ENCODE peak calls at places on chromosomes 1 and 21, in five cellular contexts. One of them, this sample, is unnamed. For H3K4me1, the result is how much of the 10 kb centered on the place peaks cover.

GRCh38 chr1:211734359-211734758 is 58.9 kb upstream of the NEK2 start:
- DNase-seq in neural progenitor cell: no peak
- DNase-seq in testis: no peak
- DNase-seq in suprapubic skin: no peak
- DNase-seq in body of pancreas: no peak
- DNase-seq in this sample: no peak

GRCh38 chr21:42988234-42988965 is 14.0 kb downstream of the PKNOX1 start:
- DNase-seq in neural progenitor cell: no peak
- DNase-seq in testis: no peak
- DNase-seq in suprapubic skin: no peak
- DNase-seq in body of pancreas: no peak
- DNase-seq in this sample: no peak

GRCh38 chr1:179876289-179876715 is 1.3 kb downstream of the TOR1AIP2 start:
- DNase-seq in neural progenitor cell: no peak
- DNase-seq in testis: no peak
- DNase-seq in suprapubic skin: no peak
- DNase-seq in body of pancreas: peak
- DNase-seq in this sample: no peak

GRCh38 chr1:31327381-31327780 is 30.5 kb downstream of the ZCCHC17 start:
- DNase-seq in neural progenitor cell: no peak
- DNase-seq in testis: no peak
- DNase-seq in suprapubic skin: no peak
- DNase-seq in body of pancreas: no peak
- DNase-seq in this sample: no peak

GRCh38 chr1:71770121-71770520 is 512.2 kb downstream of the NEGR1 start:
- DNase-seq in neural progenitor cell: no peak
- DNase-seq in testis: no peak
- DNase-seq in suprapubic skin: no peak
- DNase-seq in body of pancreas: no peak
- DNase-seq in this sample: no peak

GRCh38 chr1:240635466-240636256 is 23.7 kb upstream of the GREM2 start:
- DNase-seq in neural progenitor cell: no peak
- DNase-seq in testis: no peak
- DNase-seq in suprapubic skin: no peak
- DNase-seq in body of pancreas: no peak
- DNase-seq in this sample: no peak

GRCh38 chr1:101996830-101997485 is at the start of gene OLFM3:
- DNase-seq in neural progenitor cell: peak
- DNase-seq in testis: peak
- DNase-seq in suprapubic skin: no peak
- DNase-seq in body of pancreas: peak
- DNase-seq in this sample: no peak

GRCh38 chr1:239982762-239983161 is 108.9 kb upstream of the FMN2 start:
- DNase-seq in neural progenitor cell: no peak
- DNase-seq in testis: no peak
- DNase-seq in suprapubic skin: no peak
- DNase-seq in body of pancreas: no peak
- DNase-seq in this sample: no peak

GRCh38 chr1:37932759-37933158 is 14.1 kb downstream of the INPP5B start:
- DNase-seq in neural progenitor cell: no peak
- DNase-seq in testis: no peak
- DNase-seq in suprapubic skin: no peak
- DNase-seq in body of pancreas: no peak
- DNase-seq in this sample: no peak

GRCh38 chr1:214215583-214215982 is 65.4 kb upstream of the SMYD2 start:
- DNase-seq in neural progenitor cell: no peak
- DNase-seq in testis: no peak
- DNase-seq in suprapubic skin: no peak
- DNase-seq in body of pancreas: no peak
- DNase-seq in this sample: no peak

GRCh38 chr21:46347791-46348381 is 23.9 kb downstream of the PCNT start:
- DNase-seq in neural progenitor cell: no peak
- DNase-seq in testis: no peak
- DNase-seq in suprapubic skin: no peak
- DNase-seq in body of pancreas: no peak
- DNase-seq in this sample: no peak

GRCh38 chr1:23590058-23590783 is 30.9 kb upstream of the ID3 start:
- DNase-seq in neural progenitor cell: no peak
- DNase-seq in testis: no peak
- DNase-seq in suprapubic skin: no peak
- DNase-seq in body of pancreas: no peak
- DNase-seq in this sample: no peak

GRCh38 chr1:200258447-200259375 is 151.1 kb downstream of the ZNF281 start:
- DNase-seq in neural progenitor cell: no peak
- DNase-seq in testis: no peak
- DNase-seq in suprapubic skin: no peak
- DNase-seq in body of pancreas: no peak
- DNase-seq in this sample: no peak

GRCh38 chr1:26300586-26301275 is 5.7 kb downstream of the UBXN11 start:
- DNase-seq in neural progenitor cell: no peak
- DNase-seq in testis: no peak
- DNase-seq in suprapubic skin: no peak
- DNase-seq in body of pancreas: no peak
- DNase-seq in this sample: no peak

GRCh38 chr1:154878371-154879355 is 8.6 kb upstream of the KCNN3 start:
- DNase-seq in neural progenitor cell: peak
- DNase-seq in testis: peak
- DNase-seq in suprapubic skin: peak
- DNase-seq in body of pancreas: peak
- DNase-seq in this sample: peak

GRCh38 chr21:45615145-45615711 is 28.3 kb upstream of the PCBP3 start:
- DNase-seq in neural progenitor cell: no peak
- DNase-seq in testis: no peak
- DNase-seq in suprapubic skin: peak
- DNase-seq in body of pancreas: no peak
- DNase-seq in this sample: no peak

GRCh38 chr1:8055973-8056372 is 29.9 kb upstream of the ERRFI1 start:
- DNase-seq in neural progenitor cell: no peak
- DNase-seq in testis: no peak
- DNase-seq in suprapubic skin: no peak
- DNase-seq in body of pancreas: no peak
- DNase-seq in this sample: no peak

GRCh38 chr21:44047996-44048560 is 36.0 kb downstream of the TRAPPC10 start:
- DNase-seq in neural progenitor cell: no peak
- DNase-seq in testis: no peak
- DNase-seq in suprapubic skin: no peak
- DNase-seq in body of pancreas: no peak
- DNase-seq in this sample: no peak

GRCh38 chr1:14304381-14304865 is 294.1 kb upstream of the KAZN start:
- DNase-seq in neural progenitor cell: no peak
- DNase-seq in testis: peak
- DNase-seq in suprapubic skin: no peak
- DNase-seq in body of pancreas: no peak
- DNase-seq in this sample: no peak

GRCh38 chr1:24294757-24295371 is 24.3 kb upstream of the GRHL3 start:
- DNase-seq in neural progenitor cell: peak
- DNase-seq in testis: no peak
- DNase-seq in suprapubic skin: peak
- DNase-seq in body of pancreas: no peak
- DNase-seq in this sample: no peak

GRCh38 chr1:60283690-60284089 is 210.1 kb upstream of the C1orf87 start:
- DNase-seq in neural progenitor cell: no peak
- DNase-seq in testis: no peak
- DNase-seq in suprapubic skin: no peak
- DNase-seq in body of pancreas: peak
- DNase-seq in this sample: no peak

GRCh38 chr1:177741476-177741875 is 228.4 kb downstream of the SEC16B start:
- DNase-seq in neural progenitor cell: peak
- DNase-seq in testis: peak
- DNase-seq in suprapubic skin: no peak
- DNase-seq in body of pancreas: no peak
- DNase-seq in this sample: no peak

GRCh38 chr1:201605385-201605747 is 66.4 kb downstream of the NAV1 start:
- DNase-seq in neural progenitor cell: no peak
- DNase-seq in testis: no peak
- DNase-seq in suprapubic skin: no peak
- DNase-seq in body of pancreas: no peak
- DNase-seq in this sample: no peak

GRCh38 chr1:71023515-71023914 is 24.1 kb downstream of the PTGER3 start:
- DNase-seq in neural progenitor cell: no peak
- DNase-seq in testis: no peak
- DNase-seq in suprapubic skin: no peak
- DNase-seq in body of pancreas: no peak
- DNase-seq in this sample: no peak

GRCh38 chr1:18573170-18573569 is 57.5 kb upstream of the PAX7 start:
- DNase-seq in neural progenitor cell: no peak
- DNase-seq in testis: no peak
- DNase-seq in suprapubic skin: no peak
- DNase-seq in body of pancreas: no peak
- DNase-seq in this sample: no peak

GRCh38 chr1:50995651-50996050 is 25.6 kb downstream of the CDKN2C start:
- DNase-seq in neural progenitor cell: no peak
- DNase-seq in testis: no peak
- DNase-seq in suprapubic skin: no peak
- DNase-seq in body of pancreas: no peak
- DNase-seq in this sample: no peak

GRCh38 chr1:240499012-240499411 is 112.9 kb downstream of the GREM2 start:
- DNase-seq in neural progenitor cell: no peak
- DNase-seq in testis: no peak
- DNase-seq in suprapubic skin: no peak
- DNase-seq in body of pancreas: no peak
- DNase-seq in this sample: no peak

GRCh38 chr1:234518876-234519275 is 39.9 kb upstream of the TARBP1 start:
- DNase-seq in neural progenitor cell: no peak
- DNase-seq in testis: no peak
- DNase-seq in suprapubic skin: no peak
- DNase-seq in body of pancreas: no peak
- DNase-seq in this sample: no peak
- H3K4me1 ChIP-seq in neural progenitor cell: under half
- H3K4me1 ChIP-seq in testis: under half
- H3K4me1 ChIP-seq in suprapubic skin: under half
- H3K4me1 ChIP-seq in body of pancreas: under half
- H3K4me1 ChIP-seq in this sample: under half

GRCh38 chr1:42937836-42938595 is 20.7 kb downstream of the SLC2A1 start:
- DNase-seq in neural progenitor cell: no peak
- DNase-seq in testis: no peak
- DNase-seq in suprapubic skin: peak
- DNase-seq in body of pancreas: no peak
- DNase-seq in this sample: no peak
- H3K27ac ChIP-seq in neural progenitor cell: no peak
- H3K27ac ChIP-seq in testis: no peak
- H3K27ac ChIP-seq in suprapubic skin: peak
- H3K27ac ChIP-seq in body of pancreas: no peak
- H3K27ac ChIP-seq in this sample: peak

DNA sequence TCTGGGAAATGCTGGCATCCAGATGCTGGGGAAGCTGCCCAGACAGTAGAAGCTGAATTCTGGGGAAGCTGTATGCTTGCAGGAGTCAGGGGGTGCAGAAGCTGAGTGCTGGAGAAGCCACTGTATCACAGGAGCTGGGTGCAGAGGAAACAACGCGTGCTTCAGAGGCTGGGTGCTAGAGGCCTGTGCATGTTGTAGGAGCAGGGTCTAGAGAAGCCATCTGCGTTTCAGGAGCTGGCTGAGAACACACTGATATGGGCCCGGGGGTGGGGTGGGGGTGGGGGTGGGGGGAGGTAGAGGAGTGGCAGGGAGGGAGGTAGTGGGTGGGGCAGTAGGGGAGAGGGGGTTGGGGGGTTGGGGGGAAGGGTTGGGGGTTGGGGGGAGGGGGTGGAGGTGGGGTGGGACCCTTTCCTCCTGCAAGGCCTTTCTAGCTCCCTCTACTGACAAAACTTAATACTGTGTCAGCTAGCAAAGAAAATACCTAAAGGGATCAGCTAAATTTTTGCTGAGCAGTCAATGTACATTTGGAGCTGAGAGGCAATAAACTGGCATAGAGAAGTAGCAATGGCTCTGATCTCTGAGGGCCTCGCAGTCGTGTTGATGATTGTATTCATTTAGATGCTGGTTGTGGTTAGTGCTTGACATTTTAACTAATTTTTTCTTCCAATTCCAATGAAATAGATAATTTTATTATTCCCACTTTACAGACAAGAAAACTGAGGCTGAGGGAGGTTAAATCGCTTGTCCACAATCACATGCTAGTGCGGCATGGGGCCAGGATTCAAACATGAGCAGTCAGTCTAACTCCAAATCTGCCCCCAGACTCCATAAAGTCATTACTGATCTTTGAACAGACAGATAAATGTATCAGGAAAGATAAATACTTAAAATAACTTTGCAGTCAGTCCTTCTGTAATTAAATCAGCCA is 356.9 kb downstream of the DISC1 start:
- DNase-seq in neural progenitor cell: no peak
- DNase-seq in testis: no peak
- DNase-seq in suprapubic skin: no peak
- DNase-seq in body of pancreas: no peak
- DNase-seq in this sample: no peak
- TF ChIP-seq CTCF in neural progenitor cell: peak
- TF ChIP-seq CTCF in testis: no peak
- TF ChIP-seq CTCF in suprapubic skin: no peak
- TF ChIP-seq CTCF in body of pancreas: no peak
- TF ChIP-seq CTCF in this sample: no peak

GRCh38 chr1:198541737-198542136 is 1.3 kb upstream of the ATP6V1G3 start:
- DNase-seq in neural progenitor cell: no peak
- DNase-seq in testis: no peak
- DNase-seq in suprapubic skin: no peak
- DNase-seq in body of pancreas: no peak
- DNase-seq in this sample: no peak

GRCh38 chr1:198542632-198543031 is 2.2 kb upstream of the ATP6V1G3 start:
- DNase-seq in neural progenitor cell: no peak
- DNase-seq in testis: peak
- DNase-seq in suprapubic skin: no peak
- DNase-seq in body of pancreas: no peak
- DNase-seq in this sample: no peak

GRCh38 chr1:198535631-198536030 is 4.8 kb downstream of the ATP6V1G3 start:
- DNase-seq in neural progenitor cell: no peak
- DNase-seq in testis: no peak
- DNase-seq in suprapubic skin: no peak
- DNase-seq in body of pancreas: no peak
- DNase-seq in this sample: no peak

GRCh38 chr1:198540580-198540979 is at the start of gene ATP6V1G3:
- DNase-seq in neural progenitor cell: no peak
- DNase-seq in testis: no peak
- DNase-seq in suprapubic skin: no peak
- DNase-seq in body of pancreas: no peak
- DNase-seq in this sample: no peak

DNA sequence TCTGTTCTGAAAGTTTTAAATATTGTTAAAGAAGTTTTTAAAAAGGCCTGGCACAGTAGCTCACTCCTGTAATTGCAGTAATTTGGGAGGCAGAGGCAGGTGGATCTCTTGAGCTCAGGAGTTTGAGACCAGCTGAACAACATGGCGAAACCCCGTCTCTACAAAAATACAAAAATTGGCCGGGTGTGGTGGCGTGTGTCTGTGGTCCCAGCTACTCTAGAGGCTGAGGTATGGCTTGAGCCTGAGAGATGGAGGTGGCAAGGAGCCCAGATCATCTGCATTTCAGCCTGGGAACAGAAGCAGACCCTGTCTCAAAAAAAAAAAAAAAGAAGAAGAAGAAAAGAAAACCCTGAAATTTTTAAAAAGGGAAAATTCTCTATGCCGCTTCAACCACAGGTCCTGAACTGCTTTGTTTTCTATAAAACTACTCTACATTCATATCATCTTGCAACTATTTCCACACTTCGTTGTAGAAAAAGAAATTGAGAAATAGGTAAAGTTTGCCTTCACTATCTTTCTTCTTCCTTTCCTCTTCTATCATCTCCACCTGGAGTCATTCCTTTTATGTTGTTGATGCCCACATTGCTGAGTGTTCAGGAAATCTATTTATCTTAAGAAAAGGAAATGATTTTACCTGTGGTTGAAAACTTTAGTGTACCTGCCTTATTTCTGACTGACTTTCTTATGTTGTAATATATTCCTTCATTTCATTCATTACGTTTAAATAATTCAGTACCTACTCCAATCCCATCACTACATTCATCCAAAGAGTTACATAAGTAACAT is 1.7 kb downstream of the ATP6V1G3 start:
- DNase-seq in neural progenitor cell: no peak
- DNase-seq in testis: no peak
- DNase-seq in suprapubic skin: no peak
- DNase-seq in body of pancreas: no peak
- DNase-seq in this sample: no peak
- H3K4me1 ChIP-seq in neural progenitor cell: under half
- H3K4me1 ChIP-seq in testis: under half
- H3K4me1 ChIP-seq in suprapubic skin: under half
- H3K4me1 ChIP-seq in body of pancreas: under half
- H3K4me1 ChIP-seq in this sample: under half